ENCODE peak calls at places on chromosomes 4 and X, in nine cellular contexts. One of them, this sample, is unnamed.

GRCh38 chr4:152784490-152785195 is 4.9 kb downstream of the ARFIP1 start:
- DNase-seq in cardiac muscle cell: peak; percentile 41
- DNase-seq in D341Med: peak; percentile 75
- DNase-seq in uterus: no peak
- DNase-seq in activated CD8-positive, alpha-beta T cell treated with anti-CD3 and anti-CD28 coated beads, Interleukin-2, amount 10 ng/mL, durations not matched to agents 7 days and 5 days: no peak
- DNase-seq in mesenteric fat pad: no peak
- DNase-seq in thoracic aorta: no peak
- DNase-seq in LoVo: no peak
- DNase-seq in T-helper 9 cell: no peak
- DNase-seq in this sample: no peak

GRCh38 chrX:100297732-100298131 is 112.3 kb downstream of the PCDH19 start:
- DNase-seq in cardiac muscle cell: no peak
- DNase-seq in D341Med: no peak
- DNase-seq in uterus: no peak
- DNase-seq in activated CD8-positive, alpha-beta T cell treated with anti-CD3 and anti-CD28 coated beads, Interleukin-2, amount 10 ng/mL, durations not matched to agents 7 days and 5 days: no peak
- DNase-seq in mesenteric fat pad: no peak
- DNase-seq in thoracic aorta: no peak
- DNase-seq in LoVo: no peak
- DNase-seq in T-helper 9 cell: no peak
- DNase-seq in this sample: no peak

GRCh38 chr4:82247171-82247570 is 126.6 kb downstream of the HNRNPD start:
- DNase-seq in cardiac muscle cell: no peak
- DNase-seq in D341Med: no peak
- DNase-seq in uterus: no peak
- DNase-seq in activated CD8-positive, alpha-beta T cell treated with anti-CD3 and anti-CD28 coated beads, Interleukin-2, amount 10 ng/mL, durations not matched to agents 7 days and 5 days: no peak
- DNase-seq in mesenteric fat pad: no peak
- DNase-seq in thoracic aorta: no peak
- DNase-seq in LoVo: no peak
- DNase-seq in T-helper 9 cell: no peak
- DNase-seq in this sample: no peak

GRCh38 chrX:110120025-110120424 is 117.1 kb downstream of the TMEM164 start:
- DNase-seq in cardiac muscle cell: peak; percentile 21
- DNase-seq in D341Med: no peak
- DNase-seq in uterus: no peak
- DNase-seq in activated CD8-positive, alpha-beta T cell treated with anti-CD3 and anti-CD28 coated beads, Interleukin-2, amount 10 ng/mL, durations not matched to agents 7 days and 5 days: no peak
- DNase-seq in mesenteric fat pad: no peak
- DNase-seq in thoracic aorta: peak; percentile 2
- DNase-seq in LoVo: no peak
- DNase-seq in T-helper 9 cell: no peak
- DNase-seq in this sample: no peak

GRCh38 chr4:4610672-4611071 is 68.8 kb upstream of the STX18 start:
- DNase-seq in cardiac muscle cell: no peak
- DNase-seq in D341Med: peak; percentile 62
- DNase-seq in uterus: no peak
- DNase-seq in activated CD8-positive, alpha-beta T cell treated with anti-CD3 and anti-CD28 coated beads, Interleukin-2, amount 10 ng/mL, durations not matched to agents 7 days and 5 days: no peak
- DNase-seq in mesenteric fat pad: no peak
- DNase-seq in thoracic aorta: no peak
- DNase-seq in LoVo: no peak
- DNase-seq in T-helper 9 cell: no peak
- DNase-seq in this sample: no peak

GRCh38 chr4:173909294-173909693 is 374.2 kb downstream of the FBXO8 start:
- DNase-seq in cardiac muscle cell: no peak
- DNase-seq in D341Med: no peak
- DNase-seq in uterus: no peak
- DNase-seq in activated CD8-positive, alpha-beta T cell treated with anti-CD3 and anti-CD28 coated beads, Interleukin-2, amount 10 ng/mL, durations not matched to agents 7 days and 5 days: no peak
- DNase-seq in mesenteric fat pad: no peak
- DNase-seq in thoracic aorta: no peak
- DNase-seq in LoVo: no peak
- DNase-seq in T-helper 9 cell: no peak
- DNase-seq in this sample: no peak

GRCh38 chr4:106978046-106978774 is 57.9 kb downstream of the DKK2 start:
- DNase-seq in cardiac muscle cell: no peak
- DNase-seq in D341Med: no peak
- DNase-seq in uterus: no peak
- DNase-seq in activated CD8-positive, alpha-beta T cell treated with anti-CD3 and anti-CD28 coated beads, Interleukin-2, amount 10 ng/mL, durations not matched to agents 7 days and 5 days: no peak
- DNase-seq in mesenteric fat pad: no peak
- DNase-seq in thoracic aorta: no peak
- DNase-seq in LoVo: no peak
- DNase-seq in T-helper 9 cell: no peak
- DNase-seq in this sample: no peak

GRCh38 chr4:97759785-97760184 is 383.5 kb downstream of the STPG2 start:
- DNase-seq in cardiac muscle cell: no peak
- DNase-seq in D341Med: no peak
- DNase-seq in uterus: no peak
- DNase-seq in activated CD8-positive, alpha-beta T cell treated with anti-CD3 and anti-CD28 coated beads, Interleukin-2, amount 10 ng/mL, durations not matched to agents 7 days and 5 days: no peak
- DNase-seq in mesenteric fat pad: no peak
- DNase-seq in thoracic aorta: no peak
- DNase-seq in LoVo: no peak
- DNase-seq in T-helper 9 cell: no peak
- DNase-seq in this sample: no peak

GRCh38 chrX:22952011-22952410 is 47.7 kb upstream of the DDX53 start:
- DNase-seq in cardiac muscle cell: peak; percentile 60
- DNase-seq in D341Med: no peak
- DNase-seq in uterus: no peak
- DNase-seq in activated CD8-positive, alpha-beta T cell treated with anti-CD3 and anti-CD28 coated beads, Interleukin-2, amount 10 ng/mL, durations not matched to agents 7 days and 5 days: no peak
- DNase-seq in mesenteric fat pad: no peak
- DNase-seq in thoracic aorta: no peak
- DNase-seq in LoVo: no peak
- DNase-seq in T-helper 9 cell: no peak
- DNase-seq in this sample: no peak

GRCh38 chrX:53930513-53931380 is 113.5 kb downstream of the PHF8 start:
- DNase-seq in cardiac muscle cell: peak; percentile 84
- DNase-seq in D341Med: no peak
- DNase-seq in uterus: no peak
- DNase-seq in activated CD8-positive, alpha-beta T cell treated with anti-CD3 and anti-CD28 coated beads, Interleukin-2, amount 10 ng/mL, durations not matched to agents 7 days and 5 days: no peak
- DNase-seq in mesenteric fat pad: no peak
- DNase-seq in thoracic aorta: no peak
- DNase-seq in LoVo: no peak
- DNase-seq in T-helper 9 cell: no peak
- DNase-seq in this sample: no peak

GRCh38 chr4:158827475-158828085 is 58.8 kb downstream of the FNIP2 start:
- DNase-seq in cardiac muscle cell: no peak
- DNase-seq in D341Med: no peak
- DNase-seq in uterus: no peak
- DNase-seq in activated CD8-positive, alpha-beta T cell treated with anti-CD3 and anti-CD28 coated beads, Interleukin-2, amount 10 ng/mL, durations not matched to agents 7 days and 5 days: no peak
- DNase-seq in mesenteric fat pad: no peak
- DNase-seq in thoracic aorta: no peak
- DNase-seq in LoVo: no peak
- DNase-seq in T-helper 9 cell: no peak
- DNase-seq in this sample: no peak

GRCh38 chr4:37324526-37324925 is 80.0 kb downstream of the NWD2 start:
- DNase-seq in cardiac muscle cell: no peak
- DNase-seq in D341Med: no peak
- DNase-seq in uterus: no peak
- DNase-seq in activated CD8-positive, alpha-beta T cell treated with anti-CD3 and anti-CD28 coated beads, Interleukin-2, amount 10 ng/mL, durations not matched to agents 7 days and 5 days: no peak
- DNase-seq in mesenteric fat pad: no peak
- DNase-seq in thoracic aorta: no peak
- DNase-seq in LoVo: no peak
- DNase-seq in T-helper 9 cell: no peak
- DNase-seq in this sample: no peak

GRCh38 chrX:2894885-2895292 is 34.2 kb downstream of the ARSD start:
- DNase-seq in cardiac muscle cell: peak; percentile 38
- DNase-seq in D341Med: no peak
- DNase-seq in uterus: peak; percentile 23
- DNase-seq in activated CD8-positive, alpha-beta T cell treated with anti-CD3 and anti-CD28 coated beads, Interleukin-2, amount 10 ng/mL, durations not matched to agents 7 days and 5 days: no peak
- DNase-seq in mesenteric fat pad: no peak
- DNase-seq in thoracic aorta: no peak
- DNase-seq in LoVo: peak; percentile 78
- DNase-seq in T-helper 9 cell: no peak
- DNase-seq in this sample: no peak

GRCh38 chrX:30893206-30893605 is 4.2 kb upstream of the TAB3 start:
- DNase-seq in cardiac muscle cell: no peak
- DNase-seq in D341Med: no peak
- DNase-seq in uterus: no peak
- DNase-seq in activated CD8-positive, alpha-beta T cell treated with anti-CD3 and anti-CD28 coated beads, Interleukin-2, amount 10 ng/mL, durations not matched to agents 7 days and 5 days: no peak
- DNase-seq in mesenteric fat pad: no peak
- DNase-seq in thoracic aorta: no peak
- DNase-seq in LoVo: no peak
- DNase-seq in T-helper 9 cell: no peak
- DNase-seq in this sample: no peak

GRCh38 chr4:66571145-66571544 is 900.9 kb upstream of the EPHA5 start:
- DNase-seq in cardiac muscle cell: no peak
- DNase-seq in D341Med: peak; percentile 54
- DNase-seq in uterus: no peak
- DNase-seq in activated CD8-positive, alpha-beta T cell treated with anti-CD3 and anti-CD28 coated beads, Interleukin-2, amount 10 ng/mL, durations not matched to agents 7 days and 5 days: no peak
- DNase-seq in mesenteric fat pad: no peak
- DNase-seq in thoracic aorta: no peak
- DNase-seq in LoVo: no peak
- DNase-seq in T-helper 9 cell: no peak
- DNase-seq in this sample: no peak

GRCh38 chr4:181645489-181645888 is 597.7 kb upstream of the TENM3 start:
- DNase-seq in cardiac muscle cell: no peak
- DNase-seq in D341Med: no peak
- DNase-seq in uterus: no peak
- DNase-seq in activated CD8-positive, alpha-beta T cell treated with anti-CD3 and anti-CD28 coated beads, Interleukin-2, amount 10 ng/mL, durations not matched to agents 7 days and 5 days: no peak
- DNase-seq in mesenteric fat pad: no peak
- DNase-seq in thoracic aorta: no peak
- DNase-seq in LoVo: no peak
- DNase-seq in T-helper 9 cell: no peak
- DNase-seq in this sample: no peak

GRCh38 chr4:130238121-130238520 is 1142.2 kb downstream of the C4orf33 start:
- DNase-seq in cardiac muscle cell: no peak
- DNase-seq in D341Med: no peak
- DNase-seq in uterus: no peak
- DNase-seq in activated CD8-positive, alpha-beta T cell treated with anti-CD3 and anti-CD28 coated beads, Interleukin-2, amount 10 ng/mL, durations not matched to agents 7 days and 5 days: no peak
- DNase-seq in mesenteric fat pad: no peak
- DNase-seq in thoracic aorta: no peak
- DNase-seq in LoVo: no peak
- DNase-seq in T-helper 9 cell: no peak
- DNase-seq in this sample: peak; percentile 1

GRCh38 chr4:44016582-44017421 is 431.8 kb downstream of the KCTD8 start:
- DNase-seq in cardiac muscle cell: no peak
- DNase-seq in D341Med: no peak
- DNase-seq in uterus: no peak
- DNase-seq in activated CD8-positive, alpha-beta T cell treated with anti-CD3 and anti-CD28 coated beads, Interleukin-2, amount 10 ng/mL, durations not matched to agents 7 days and 5 days: no peak
- DNase-seq in mesenteric fat pad: no peak
- DNase-seq in thoracic aorta: no peak
- DNase-seq in LoVo: peak; percentile 1
- DNase-seq in T-helper 9 cell: no peak
- DNase-seq in this sample: no peak

GRCh38 chr4:48683784-48684666 is 96.1 kb downstream of the FRYL start:
- DNase-seq in cardiac muscle cell: no peak
- DNase-seq in D341Med: no peak
- DNase-seq in uterus: no peak
- DNase-seq in activated CD8-positive, alpha-beta T cell treated with anti-CD3 and anti-CD28 coated beads, Interleukin-2, amount 10 ng/mL, durations not matched to agents 7 days and 5 days: no peak
- DNase-seq in mesenteric fat pad: no peak
- DNase-seq in thoracic aorta: no peak
- DNase-seq in LoVo: no peak
- DNase-seq in T-helper 9 cell: no peak
- DNase-seq in this sample: peak; percentile 14

GRCh38 chrX:148541461-148541983 is 41.1 kb downstream of the AFF2 start:
- DNase-seq in cardiac muscle cell: no peak
- DNase-seq in D341Med: no peak
- DNase-seq in uterus: no peak
- DNase-seq in activated CD8-positive, alpha-beta T cell treated with anti-CD3 and anti-CD28 coated beads, Interleukin-2, amount 10 ng/mL, durations not matched to agents 7 days and 5 days: no peak
- DNase-seq in mesenteric fat pad: no peak
- DNase-seq in thoracic aorta: no peak
- DNase-seq in LoVo: no peak
- DNase-seq in T-helper 9 cell: no peak
- DNase-seq in this sample: no peak

GRCh38 chr4:128810331-128810870 is 901 bp downstream of the JADE1 start:
- DNase-seq in cardiac muscle cell: peak; percentile 46
- DNase-seq in D341Med: peak; percentile 43
- DNase-seq in uterus: peak; percentile 28
- DNase-seq in activated CD8-positive, alpha-beta T cell treated with anti-CD3 and anti-CD28 coated beads, Interleukin-2, amount 10 ng/mL, durations not matched to agents 7 days and 5 days: peak; percentile 48
- DNase-seq in mesenteric fat pad: no peak
- DNase-seq in thoracic aorta: no peak
- DNase-seq in LoVo: peak; percentile 15
- DNase-seq in T-helper 9 cell: no peak
- DNase-seq in this sample: peak; percentile 30

This sample was measured in NCI-H510A treated with DMSO at 0.1 percent for 48 hours.